ENCODE peak calls at places on chromosomes 1 and 21, in seven cellular contexts. J is astrocyte of the spinal cord, Q is heart left ventricle, E is IMR-90, G is GM12865, C is body of pancreas, U is choroid plexus epithelial cell. Y is an unnamed sample.
A peak's percentile ranks its signal among the peaks of the same experiment; 100 is the strongest.

GRCh38 chr1:92929461-92929860 is 31.8 kb downstream of the DIPK1A start:
- DNase-seq in J (no peak), Q (no peak), E (peak; percentile 46), G (peak; percentile 41), C (no peak), U (no peak), Y (no peak)

GRCh38 chr1:179052776-179053175 is 27.1 kb downstream of the FAM20B start:
- DNase-seq in J (no peak), Q (no peak), E (no peak), G (no peak), C (no peak), U (no peak), Y (no peak)

GRCh38 chr21:31557956-31558838 is 101.3 kb upstream of the SOD1 start:
- DNase-seq in J (peak; percentile 28), Q (no peak), E (no peak), G (no peak), C (no peak), U (peak; percentile 40), Y (no peak)

GRCh38 chr1:6425671-6426070 is 1.1 kb downstream of the ESPN start:
- DNase-seq in J (no peak), Q (no peak), E (no peak), G (no peak), C (no peak), U (no peak), Y (no peak)

GRCh38 chr1:145996433-145997155 is at the start of gene TXNIP:
- DNase-seq in J (peak; percentile 98), Q (peak; percentile 100), E (peak; percentile 96), G (peak; percentile 92), C (peak; percentile 100), U (peak; percentile 99), Y (peak; percentile 67)

GRCh38 chr1:179141592-179142244 is 59.8 kb downstream of the TOR3A start:
- DNase-seq in J (peak; percentile 85), Q (no peak), E (peak; percentile 88), G (no peak), C (no peak), U (peak; percentile 86), Y (no peak)

GRCh38 chr1:46003315-46003714 is 129.1 kb downstream of the PIK3R3 start:
- DNase-seq in J (no peak), Q (no peak), E (no peak), G (no peak), C (no peak), U (no peak), Y (no peak)

GRCh38 chr1:166950156-166950555 is 25.2 kb downstream of the ILDR2 start:
- DNase-seq in J (no peak), Q (no peak), E (no peak), G (no peak), C (no peak), U (no peak), Y (no peak)

GRCh38 chr1:146007048-146007784 is 10.8 kb upstream of the TXNIP start:
- DNase-seq in J (peak; percentile 84), Q (peak; percentile 57), E (peak; percentile 78), G (peak; percentile 91), C (peak; percentile 86), U (peak; percentile 93), Y (no peak)

GRCh38 chr1:17998889-17999288 is 108.7 kb upstream of the IGSF21 start:
- DNase-seq in J (no peak), Q (no peak), E (peak; percentile 4), G (peak; percentile 14), C (no peak), U (peak; percentile 7), Y (no peak)

GRCh38 chr1:50766688-50767087 is 193.4 kb downstream of the FAF1 start:
- DNase-seq in J (no peak), Q (no peak), E (no peak), G (no peak), C (no peak), U (no peak), Y (no peak)

GRCh38 chr1:100463809-100464424 is 74.0 kb upstream of the GPR88 start:
- DNase-seq in J (peak; percentile 67), Q (peak; percentile 70), E (peak; percentile 64), G (peak; percentile 75), C (peak; percentile 68), U (peak; percentile 88), Y (peak; percentile 15)

GRCh38 chr1:169312084-169312954 is 55.3 kb downstream of the NME7 start:
- DNase-seq in J (peak; percentile 96), Q (no peak), E (peak; percentile 98), G (peak; percentile 35), C (peak; percentile 3), U (peak; percentile 95), Y (peak; percentile 86)

DNA sequence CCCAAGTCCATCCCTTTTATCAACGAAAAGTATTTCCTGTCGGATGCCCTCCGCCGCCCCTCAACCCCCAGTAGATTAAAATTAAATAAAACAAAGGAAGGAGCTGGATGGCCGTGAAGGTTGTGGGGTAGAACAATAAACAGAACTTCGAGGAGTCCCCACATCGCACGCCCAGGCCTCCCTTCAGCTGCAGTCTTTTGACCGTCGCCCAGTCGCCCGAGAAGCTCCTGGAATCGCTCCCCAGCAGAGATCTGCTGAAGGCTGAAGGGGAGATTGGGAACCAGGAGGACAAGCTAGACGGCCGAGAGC is 905 bp downstream of the BARHL2 start:
- DNase-seq in J (no peak), Q (no peak), E (no peak), G (no peak), C (no peak), U (no peak), Y (no peak)
- H3K4me3 ChIP-seq in J (no peak overlapping the region), Q (no peak overlapping the region), E (no peak overlapping the region), G (no peak overlapping the region), C (no peak overlapping the region), U (no peak overlapping the region), Y (no peak overlapping the region)

DNA sequence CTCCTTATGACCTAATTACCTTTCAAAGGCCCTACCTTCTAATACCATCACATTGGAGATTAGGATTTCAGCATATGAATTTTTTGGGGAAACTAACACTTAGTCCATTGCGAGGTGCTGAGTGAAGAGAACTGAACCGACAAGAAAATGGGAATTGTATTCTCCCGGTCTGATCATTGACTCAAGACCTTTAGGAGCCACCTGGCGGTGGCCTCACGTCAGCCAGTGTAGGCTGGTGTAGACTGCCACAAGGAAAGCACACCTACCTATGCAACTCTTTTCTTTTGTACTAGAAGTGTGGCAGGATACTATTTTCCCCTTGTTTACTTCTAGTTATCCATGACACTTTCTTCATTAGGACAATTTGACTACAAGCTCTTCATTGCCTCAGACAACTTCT is 333.5 kb upstream of the B3GALT2 start:
- DNase-seq in J (no peak), Q (no peak), E (no peak), G (no peak), C (no peak), U (no peak), Y (no peak)
- TF ChIP-seq CTCF in J (no peak), Q (no peak), E (no peak), G (no peak), C (no peak), U (no peak), Y (no peak)

GRCh38 chr1:15412843-15413242 is 3.2 kb downstream of the EFHD2 start:
- DNase-seq in J (no peak), Q (no peak), E (no peak), G (no peak), C (peak; percentile 74), U (no peak), Y (no peak)

GRCh38 chr1:15410223-15410883 is 665 bp downstream of the EFHD2 start:
- DNase-seq in J (no peak), Q (no peak), E (no peak), G (peak; percentile 24), C (no peak), U (no peak), Y (no peak)

GRCh38 chr1:15410884-15411245 is 1.2 kb downstream of the EFHD2 start:
- DNase-seq in J (no peak), Q (no peak), E (no peak), G (no peak), C (no peak), U (no peak), Y (no peak)

GRCh38 chr1:15412488-15412800 is 2.8 kb downstream of the EFHD2 start:
- DNase-seq in J (no peak), Q (no peak), E (no peak), G (no peak), C (no peak), U (no peak), Y (no peak)

GRCh38 chr1:15411593-15412487 is 2.2 kb downstream of the EFHD2 start:
- DNase-seq in J (no peak), Q (peak; percentile 59), E (peak; percentile 47), G (peak; percentile 85), C (peak; percentile 69), U (peak; percentile 57), Y (no peak)
- H3K4me3 ChIP-seq in J (peak overlapping the region; percentile 84), Q (no peak overlapping the region), E (peak overlapping the region; percentile 99), G (peak overlapping the region; percentile 96), C (no peak overlapping the region), U (peak overlapping the region; percentile 71), Y (peak overlapping the region; percentile 93)

GRCh38 chr1:157994081-157994581 is 686 bp downstream of the KIRREL1 start:
- DNase-seq in J (no peak), Q (peak; percentile 40), E (no peak), G (no peak), C (no peak), U (no peak), Y (no peak)
- TF ChIP-seq CTCF in J (peak; percentile 23), Q (no peak), E (peak; percentile 27), G (no peak), C (no peak), U (peak; percentile 33), Y (peak; percentile 29)

DNA sequence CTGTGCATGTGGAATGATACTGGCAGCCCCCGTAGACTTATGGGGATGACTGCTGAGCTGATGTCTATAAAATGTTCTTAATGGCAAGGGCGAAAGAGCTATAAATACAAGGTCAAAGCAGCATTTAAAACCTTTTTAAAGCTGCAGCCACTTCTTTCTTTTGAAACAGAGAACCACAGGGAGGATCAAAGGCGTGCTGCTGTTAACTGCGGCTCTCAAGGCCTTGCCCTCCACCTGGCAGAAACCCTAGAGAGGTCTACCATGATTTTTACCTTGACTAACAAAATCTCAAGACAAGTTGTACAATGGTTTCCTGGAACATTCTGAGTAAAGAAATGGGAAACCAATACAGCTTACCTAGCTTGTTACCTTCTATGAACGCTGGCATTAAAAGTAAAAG is 89.7 kb downstream of the SLC45A1 start:
- DNase-seq in J (no peak), Q (no peak), E (no peak), G (no peak), C (peak; percentile 32), U (no peak), Y (no peak)
- H3K4me3 ChIP-seq in J (no peak overlapping the region), Q (no peak overlapping the region), E (no peak overlapping the region), G (no peak overlapping the region), C (no peak overlapping the region), U (no peak overlapping the region), Y (peak overlapping the region; percentile 14)

Y was measured in epithelial cell of proximal tubule.